ENCODE peak calls at places on chromosome 21, in ten cellular contexts. T is heart left ventricle, K is GM23338, I is AG04449, D is kidney, F is DND-41, E is epithelial cell of esophagus, P is foreskin fibroblast, Z is lung, W is ovary. M is an unnamed sample.

GRCh38 chr21:15781986-15782385 is 52.2 kb downstream of the USP25 start:
- DNase-seq in Z (no peak), K (no peak), T (no peak), F (no peak), D (peak), P (no peak), W (no peak), E (peak), I (no peak), M (no peak)

GRCh38 chr21:42574234-42575027 is 60.8 kb downstream of the SLC37A1 start:
- DNase-seq in K (no peak), E (no peak), T (no peak), F (no peak), P (peak), I (no peak), W (no peak), Z (no peak), D (peak), M (peak)

GRCh38 chr21:14603202-14603601 is 57.1 kb upstream of the SAMSN1 start:
- DNase-seq in I (no peak), W (no peak), P (peak), E (peak), D (no peak), K (no peak), F (no peak), Z (no peak), T (no peak), M (no peak)

GRCh38 chr21:42677339-42678117 is 24.1 kb downstream of the PDE9A start:
- DNase-seq in I (no peak), K (no peak), F (peak), T (no peak), P (peak), D (no peak), Z (no peak), W (no peak), E (peak), M (peak)

GRCh38 chr21:16194851-16195251 is 465.1 kb downstream of the USP25 start:
- DNase-seq in T (no peak), Z (no peak), W (no peak), F (peak), P (peak), E (peak), D (no peak), K (no peak), I (no peak), M (no peak)

GRCh38 chr21:38349111-38349746 is 92.4 kb downstream of the KCNJ15 start:
- DNase-seq in P (no peak), D (no peak), T (no peak), F (no peak), K (no peak), I (peak), W (no peak), E (no peak), Z (no peak), M (no peak)

GRCh38 chr21:38460171-38460742 is 38.0 kb downstream of the ERG start:
- DNase-seq in P (no peak), Z (no peak), E (peak), T (no peak), D (no peak), F (no peak), W (no peak), I (no peak), K (no peak), M (peak)

GRCh38 chr21:39775816-39776215 is 30.8 kb downstream of the IGSF5 start:
- DNase-seq in K (no peak), P (no peak), I (no peak), Z (no peak), F (no peak), D (no peak), W (no peak), E (no peak), T (no peak), M (no peak)

GRCh38 chr21:44962481-44962966 is 22.7 kb downstream of the SLX9 start:
- DNase-seq in E (peak), W (no peak), T (peak), F (no peak), K (no peak), Z (no peak), I (peak), P (peak), D (peak), M (peak)

GRCh38 chr21:31251686-31252085 is 92.4 kb downstream of the TIAM1 start:
- DNase-seq in D (no peak), K (no peak), F (no peak), E (no peak), T (peak), Z (no peak), I (no peak), P (no peak), W (no peak), M (no peak)

GRCh38 chr21:28336299-28336698 is 656.4 kb downstream of the LTN1 start:
- DNase-seq in F (no peak), Z (no peak), P (peak), T (no peak), E (peak), I (peak), W (no peak), K (peak), D (no peak), M (peak)
- TF ChIP-seq CTCF in F (peak), Z (no peak), P (peak), T (peak), E (peak), I (no peak), W (peak), K (peak), D (peak), M (peak)

DNA sequence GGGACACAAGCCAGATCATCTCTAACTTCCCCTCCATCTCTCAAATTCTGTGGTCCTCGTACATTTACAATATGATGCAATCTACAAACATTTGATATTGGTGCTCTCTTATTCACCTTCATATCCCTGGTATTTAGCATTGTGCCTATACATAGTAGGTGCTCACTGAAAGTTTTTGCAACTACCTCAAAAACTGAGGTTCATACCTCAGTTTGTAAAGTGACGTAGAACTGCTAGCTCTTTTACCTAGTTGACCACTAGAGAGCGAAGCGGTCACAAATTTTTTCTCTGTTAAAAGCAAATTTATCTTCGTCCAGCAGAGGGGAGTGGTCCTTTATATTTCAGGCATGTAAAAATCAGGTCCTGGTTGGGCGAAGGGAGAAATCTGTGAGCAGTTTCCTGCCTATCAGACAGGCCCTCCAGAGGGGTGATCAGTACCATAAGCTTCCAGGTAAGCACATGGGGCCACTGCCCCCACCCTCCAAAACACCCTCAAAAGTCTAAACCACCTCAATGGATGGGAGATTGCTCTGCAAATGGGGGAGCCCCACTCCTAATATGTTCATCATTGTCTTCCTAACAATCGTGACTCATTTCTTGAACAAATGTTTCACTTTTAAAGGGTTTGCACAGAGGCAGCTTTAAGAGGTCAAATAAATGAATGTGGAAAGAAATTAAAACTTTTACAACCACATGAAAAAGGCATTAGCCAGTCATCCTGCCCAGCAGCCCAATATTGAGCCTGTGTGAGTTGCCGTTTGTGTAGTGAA is 10.6 kb upstream of the HLCS start:
- DNase-seq in D (no peak), E (peak), F (no peak), W (no peak), K (peak), I (no peak), Z (peak), T (no peak), P (peak), M (peak)
- H3K4me3 ChIP-seq in D (no peak), E (no peak), F (no peak), W (no peak), K (no peak), I (no peak), Z (no peak), T (no peak), P (peak), M (peak)

GRCh38 chr21:41360072-41360821 is 1.6 kb upstream of the MX2 start:
- DNase-seq in K (peak), I (no peak), D (peak), Z (peak), T (peak), E (no peak), F (peak), W (no peak), P (peak), M (no peak)
- TF ChIP-seq CTCF in K (peak), I (no peak), D (peak), Z (no peak), T (no peak), E (no peak), F (no peak), W (no peak), P (no peak), M (peak)

DNA sequence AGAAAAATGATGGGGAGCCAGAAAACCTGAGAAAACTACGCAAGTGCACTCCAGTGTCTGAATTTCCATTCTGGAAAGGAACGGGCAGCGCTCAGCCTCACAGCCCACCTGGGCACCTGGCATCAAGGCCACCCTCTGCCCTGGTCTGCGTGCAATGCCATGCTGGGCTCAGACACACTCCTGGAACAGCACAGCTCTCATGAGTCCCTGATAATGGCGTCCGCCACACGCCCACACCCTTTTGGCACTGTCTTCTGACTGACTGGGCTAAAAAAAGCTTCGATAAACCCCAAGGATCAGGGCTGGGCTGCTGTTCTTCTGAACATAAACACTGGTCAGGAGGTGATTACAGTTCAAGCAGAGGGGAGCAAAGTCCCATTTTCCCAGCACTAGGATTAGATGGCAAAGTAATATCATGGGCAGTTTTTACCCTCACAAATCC is 22.8 kb downstream of the RCAN1 start:
- DNase-seq in K (no peak), F (no peak), W (no peak), I (no peak), D (no peak), Z (no peak), T (peak), P (peak), E (no peak), M (no peak)
- H3K4me3 ChIP-seq in K (no peak), F (no peak), W (no peak), I (no peak), D (peak), Z (no peak), T (peak), P (no peak), E (no peak), M (no peak)

GRCh38 chr21:29801122-29801521 is 138.7 kb downstream of the GRIK1 start:
- DNase-seq in Z (no peak), T (no peak), W (no peak), K (no peak), I (no peak), E (no peak), P (no peak), D (no peak), F (no peak), M (no peak)

GRCh38 chr21:29800051-29800450 is 139.7 kb downstream of the GRIK1 start:
- DNase-seq in K (peak), T (no peak), F (no peak), E (no peak), W (no peak), D (no peak), P (no peak), I (no peak), Z (no peak), M (no peak)

GRCh38 chr21:29805110-29805509 is 134.7 kb downstream of the GRIK1 start:
- DNase-seq in I (no peak), Z (no peak), P (no peak), F (no peak), K (no peak), D (no peak), T (no peak), E (peak), W (no peak), M (no peak)
- TF ChIP-seq CTCF in I (no peak), Z (no peak), P (no peak), F (no peak), K (no peak), D (no peak), T (no peak), E (no peak), W (no peak), M (no peak)

M was measured in HFF-Myc.